ENCODE peak calls at places on chromosomes 7 and 10, in seven cellular contexts. U is HFFc6; X is activated CD8-positive, alpha-beta memory T cell treated with anti-CD3 and anti-CD28 coated beads, Interleukin-2, amount 50 U/mL, for 4 hours; S is hypothalamus; D is AML-193; E is SK-MEL-5; O is heart left ventricle. C is an unnamed sample.

GRCh38 chr10:102646610-102647432 is 2.5 kb downstream of the TRIM8 start:
- DNase-seq in U (no peak), X (peak), S (no peak), D (peak), E (peak), O (peak), C (peak)

GRCh38 chr7:100034871-100035510 is 14.6 kb upstream of the ZSCAN21 start:
- DNase-seq in U (peak), X (no peak), S (no peak), D (no peak), E (peak), O (no peak), C (no peak)

GRCh38 chr10:122503004-122503403 is 41.7 kb downstream of the HTRA1 start:
- DNase-seq in U (no peak), X (no peak), S (no peak), D (no peak), E (no peak), O (no peak), C (no peak)

GRCh38 chr7:13551503-13551902 is 438.0 kb downstream of the ETV1 start:
- DNase-seq in U (no peak), X (no peak), S (no peak), D (no peak), E (no peak), O (no peak), C (no peak)

GRCh38 chr10:128956149-128956548 is 510.9 kb upstream of the MGMT start:
- DNase-seq in U (no peak), X (no peak), S (no peak), D (no peak), E (no peak), O (no peak), C (no peak)

GRCh38 chr7:1256621-1257020 is 23.9 kb downstream of the UNCX start:
- DNase-seq in U (no peak), X (no peak), S (no peak), D (no peak), E (no peak), O (no peak), C (no peak)

GRCh38 chr10:100519321-100520051 is at the start of gene SEC31B:
- DNase-seq in U (no peak), X (no peak), S (peak), D (no peak), E (no peak), O (peak), C (no peak)

GRCh38 chr10:53808677-53809076 is 992.4 kb downstream of the PCDH15 start:
- DNase-seq in U (no peak), X (no peak), S (no peak), D (no peak), E (peak), O (no peak), C (no peak)